ENCODE peak calls at places on chromosome 1, in six cellular contexts. I, J, R, L, P and S are unnamed samples.

GRCh38 chr1:10901894-10902805 is 105.7 kb upstream of the CASZ1 start:
- DNase-seq in I (no peak), J (no peak), R (no peak), L (no peak), P (no peak), S (no peak)

GRCh38 chr1:7375329-7375728 is 395.8 kb upstream of the VAMP3 start:
- DNase-seq in I (no peak), J (no peak), R (no peak), L (no peak), P (no peak), S (no peak)

GRCh38 chr1:10152709-10153284 is 57.6 kb upstream of the KIF1B start:
- DNase-seq in I (no peak), J (peak; percentile 32), R (peak; percentile 58), L (peak; percentile 62), P (no peak), S (peak; percentile 38)

GRCh38 chr1:53025034-53025777 is 36.8 kb upstream of the PODN start:
- DNase-seq in I (no peak), J (no peak), R (peak; percentile 83), L (peak; percentile 94), P (no peak), S (no peak)

GRCh38 chr1:51642739-51643142 is 25.8 kb downstream of the OSBPL9 start:
- DNase-seq in I (no peak), J (no peak), R (peak; percentile 96), L (no peak), P (peak; percentile 91), S (no peak)

GRCh38 chr1:19728413-19729145 is 63.9 kb downstream of the HTR6 start:
- DNase-seq in I (no peak), J (no peak), R (no peak), L (no peak), P (no peak), S (no peak)

GRCh38 chr1:241180569-241180968 is 176.4 kb downstream of the RGS7 start:
- DNase-seq in I (no peak), J (no peak), R (no peak), L (no peak), P (no peak), S (no peak)

GRCh38 chr1:232439011-232439410 is 190.9 kb downstream of the SIPA1L2 start:
- DNase-seq in I (no peak), J (no peak), R (no peak), L (no peak), P (no peak), S (no peak)

GRCh38 chr1:14267991-14268390 is 330.5 kb upstream of the KAZN start:
- DNase-seq in I (no peak), J (no peak), R (no peak), L (no peak), P (no peak), S (no peak)

GRCh38 chr1:228039006-228039481 is 32.2 kb downstream of the WNT3A start:
- DNase-seq in I (no peak), J (no peak), R (no peak), L (no peak), P (no peak), S (no peak)

GRCh38 chr1:67787746-67788145 is 45.5 kb downstream of the GNG12 start:
- DNase-seq in I (no peak), J (no peak), R (peak; percentile 21), L (no peak), P (no peak), S (no peak)

GRCh38 chr1:204978782-204979181 is 64.2 kb upstream of the CNTN2 start:
- DNase-seq in I (no peak), J (no peak), R (no peak), L (no peak), P (no peak), S (no peak)

GRCh38 chr1:15031251-15031930 is 122.2 kb upstream of the TMEM51 start:
- DNase-seq in I (no peak), J (no peak), R (no peak), L (no peak), P (no peak), S (no peak)

GRCh38 chr1:209398330-209398991 is 185.1 kb upstream of the CAMK1G start:
- DNase-seq in I (no peak), J (no peak), R (peak; percentile 92), L (no peak), P (peak; percentile 83), S (no peak)

GRCh38 chr1:228275154-228275434 is 67.2 kb downstream of the OBSCN start:
- DNase-seq in I (no peak), J (no peak), R (no peak), L (no peak), P (no peak), S (no peak)

GRCh38 chr1:38444311-38444710 is 397.7 kb upstream of the POU3F1 start:
- DNase-seq in I (no peak), J (no peak), R (peak; percentile 28), L (no peak), P (peak; percentile 31), S (no peak)

GRCh38 chr1:27980216-27980820 is 20.5 kb downstream of the XKR8 start:
- DNase-seq in I (no peak), J (no peak), R (peak; percentile 14), L (no peak), P (no peak), S (no peak)

GRCh38 chr1:1168451-1169411 is 4.9 kb upstream of the TTLL10 start:
- DNase-seq in I (no peak), J (no peak), R (no peak), L (no peak), P (no peak), S (no peak)

GRCh38 chr1:223706077-223706988 is 6.0 kb upstream of the CAPN2 start:
- DNase-seq in I (no peak), J (no peak), R (peak; percentile 92), L (peak; percentile 88), P (peak; percentile 85), S (no peak)

GRCh38 chr1:85480566-85480965 is 15.6 kb upstream of the DDAH1 start:
- DNase-seq in I (no peak), J (no peak), R (no peak), L (no peak), P (no peak), S (no peak)

GRCh38 chr1:85484264-85484663 is 19.3 kb upstream of the DDAH1 start:
- DNase-seq in I (no peak), J (no peak), R (no peak), L (no peak), P (no peak), S (no peak)

GRCh38 chr1:85475055-85475454 is 10.1 kb upstream of the DDAH1 start:
- DNase-seq in I (no peak), J (no peak), R (no peak), L (no peak), P (no peak), S (no peak)

GRCh38 chr1:85481688-85482087 is 16.7 kb upstream of the DDAH1 start:
- DNase-seq in I (no peak), J (no peak), R (no peak), L (no peak), P (no peak), S (no peak)

DNA sequence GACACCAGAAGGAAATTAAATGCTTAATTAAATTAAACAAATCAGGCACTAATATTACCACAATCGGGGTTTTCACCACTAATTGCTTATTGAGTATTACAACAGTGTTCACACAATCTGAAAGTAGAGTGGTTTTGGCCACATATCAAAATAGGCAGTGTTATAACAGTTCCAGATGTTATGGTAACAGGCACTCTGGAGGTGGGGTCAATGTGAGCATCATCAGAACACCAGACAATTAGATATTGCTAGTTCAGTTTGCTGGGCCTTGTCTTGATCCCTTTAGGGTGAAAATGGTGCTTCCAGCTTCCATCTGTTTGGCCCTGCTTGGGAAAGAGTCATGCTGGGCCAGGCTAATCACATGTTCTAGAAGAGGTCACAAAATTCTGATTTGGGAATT is 14.5 kb upstream of the DDAH1 start:
- DNase-seq in I (no peak), J (no peak), R (no peak), L (no peak), P (no peak), S (no peak)
- TF ChIP-seq CTCF in I (no peak), J (no peak), R (no peak), L (no peak), P (no peak), S (no peak)

GRCh38 chr1:41422306-41422705 is 61.1 kb downstream of the FOXO6 start:
- DNase-seq in I (no peak), J (no peak), R (no peak), L (no peak), P (no peak), S (no peak)

GRCh38 chr1:41424581-41425118 is 59.8 kb downstream of the EDN2 start:
- DNase-seq in I (no peak), J (no peak), R (no peak), L (no peak), P (no peak), S (no peak)

GRCh38 chr1:41426201-41426890 is 58.1 kb downstream of the EDN2 start:
- DNase-seq in I (no peak), J (no peak), R (no peak), L (no peak), P (no peak), S (no peak)

GRCh38 chr1:41425369-41425768 is 59.1 kb downstream of the EDN2 start:
- DNase-seq in I (no peak), J (no peak), R (no peak), L (no peak), P (no peak), S (no peak)

DNA sequence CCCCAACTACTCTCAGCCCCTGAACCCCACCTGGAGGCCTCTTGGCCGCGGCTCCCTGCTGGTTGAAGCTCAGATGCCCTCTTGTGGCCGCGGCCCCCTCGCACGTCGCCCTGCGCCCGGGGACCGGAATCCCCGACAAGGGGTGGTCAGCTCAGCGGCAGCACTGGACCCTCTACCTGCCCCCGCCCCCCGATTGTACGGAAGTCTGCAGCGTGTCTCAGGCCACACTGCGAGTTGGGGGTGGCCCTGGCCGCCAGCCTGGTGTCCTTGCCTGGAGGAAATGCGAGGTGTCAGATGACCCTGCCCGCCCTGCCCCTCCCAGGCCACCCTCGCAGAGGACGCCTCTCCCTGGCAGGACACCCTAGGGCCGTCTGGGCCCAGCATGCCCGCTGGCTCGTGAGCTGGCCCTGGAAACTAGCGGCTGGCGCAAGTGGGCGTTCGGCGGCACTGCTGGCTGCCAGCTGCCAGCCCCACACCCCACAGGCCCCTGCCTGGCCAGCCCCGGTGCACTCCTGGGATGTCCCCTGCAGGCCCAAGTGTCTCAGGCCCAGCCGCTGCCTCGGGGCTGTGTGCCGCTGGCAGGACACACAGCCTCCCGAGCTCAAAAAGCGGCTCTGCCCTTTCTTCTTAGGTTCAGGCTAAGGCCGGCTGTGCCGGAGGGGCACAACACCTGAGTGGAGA is 60.8 kb downstream of the EDN2 start:
- DNase-seq in I (no peak), J (no peak), R (no peak), L (no peak), P (no peak), S (peak; percentile 40)
- TF ChIP-seq CTCF in I (no peak), J (no peak), R (no peak), L (peak; percentile 32), P (peak; percentile 37), S (no peak)

GRCh38 chr1:115089443-115090340 is at the start of gene TSPAN2:
- DNase-seq in I (peak; percentile 54), J (no peak), R (no peak), L (peak; percentile 98), P (no peak), S (peak; percentile 45)
- TF ChIP-seq CTCF in I (no peak), J (no peak), R (peak; percentile 23), L (peak; percentile 35), P (peak; percentile 48), S (no peak)

DNA sequence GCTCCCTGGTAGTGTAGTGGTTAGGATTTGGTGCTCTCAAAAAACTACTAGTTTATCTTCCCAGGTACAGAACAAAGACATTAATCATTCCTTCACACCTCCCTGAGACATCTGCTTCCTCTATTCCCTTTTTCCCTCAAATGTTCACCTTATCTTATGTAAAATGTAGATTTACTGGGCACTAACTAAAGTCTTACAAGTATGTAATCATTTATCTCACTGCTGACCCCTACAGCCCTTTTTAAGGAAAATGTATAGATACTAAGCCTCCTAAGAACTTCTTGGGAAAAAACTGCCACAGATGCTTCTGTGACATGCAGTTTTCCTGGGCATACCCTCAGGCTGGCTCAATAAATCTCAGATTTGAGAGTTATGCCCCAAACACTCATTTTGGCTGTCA is 50.8 kb upstream of the NEK7 start:
- DNase-seq in I (no peak), J (no peak), R (no peak), L (no peak), P (no peak), S (no peak)
- TF ChIP-seq CTCF in I (no peak), J (no peak), R (no peak), L (no peak), P (no peak), S (no peak)